ENCODE peak calls at places on chromosomes 1 and 21, in eight cellular contexts. B, F, R, T, L, Y, W and I are unnamed samples.

GRCh38 chr1:218933526-218933925 is 240.2 kb upstream of the LYPLAL1 start:
- DNase-seq in B (no peak), F (no peak), R (peak), T (peak), L (no peak), Y (no peak), W (no peak), I (no peak)

GRCh38 chr21:31781737-31782136 is 49.8 kb upstream of the SCAF4 start:
- DNase-seq in B (peak), F (no peak), R (peak), T (peak), L (peak), Y (peak), W (no peak), I (no peak)

GRCh38 chr1:198496216-198497143 is 44.0 kb downstream of the ATP6V1G3 start:
- DNase-seq in B (no peak), F (no peak), R (peak), T (peak), L (no peak), Y (peak), W (no peak), I (no peak)

GRCh38 chr21:7917729-7918128 is 2603.7 kb upstream of the TPTE start:
- DNase-seq in B (no peak), F (no peak), R (peak), T (no peak), L (no peak), Y (no peak), W (no peak), I (no peak)

GRCh38 chr1:201088901-201089525 is 23.2 kb downstream of the CACNA1S start:
- DNase-seq in B (no peak), F (no peak), R (no peak), T (no peak), L (no peak), Y (no peak), W (no peak), I (no peak)

GRCh38 chr1:153968400-153968799 is 698 bp downstream of the CREB3L4 start:
- DNase-seq in B (no peak), F (no peak), R (no peak), T (no peak), L (peak), Y (no peak), W (no peak), I (no peak)

GRCh38 chr1:150280138-150280707 is 2.1 kb upstream of the CIART start:
- DNase-seq in B (no peak), F (no peak), R (no peak), T (no peak), L (no peak), Y (no peak), W (no peak), I (no peak)

GRCh38 chr1:107963601-107964396 is 1.2 kb downstream of the VAV3 start:
- DNase-seq in B (no peak), F (peak), R (no peak), T (no peak), L (no peak), Y (peak), W (peak), I (no peak)

GRCh38 chr1:65691152-65691900 is 101.4 kb upstream of the PDE4B start:
- DNase-seq in B (no peak), F (no peak), R (no peak), T (no peak), L (no peak), Y (peak), W (no peak), I (no peak)

GRCh38 chr1:36883315-36883949 is 150.9 kb downstream of the GRIK3 start:
- DNase-seq in B (no peak), F (no peak), R (no peak), T (no peak), L (no peak), Y (no peak), W (no peak), I (peak)

GRCh38 chr1:185016880-185017279 is 28.5 kb upstream of the RNF2 start:
- DNase-seq in B (no peak), F (no peak), R (peak), T (peak), L (no peak), Y (no peak), W (no peak), I (no peak)

GRCh38 chr21:44611551-44611950 is 328 bp upstream of the KRTAP10-8 start:
- DNase-seq in B (no peak), F (no peak), R (no peak), T (no peak), L (no peak), Y (no peak), W (no peak), I (no peak)

GRCh38 chr1:108830119-108831008 is 26.5 kb downstream of the AKNAD1 start:
- DNase-seq in B (no peak), F (peak), R (peak), T (peak), L (no peak), Y (peak), W (peak), I (peak)

GRCh38 chr21:26148071-26148470 is 22.5 kb downstream of the APP start:
- DNase-seq in B (no peak), F (no peak), R (no peak), T (peak), L (no peak), Y (peak), W (no peak), I (no peak)

GRCh38 chr1:15173863-15174614 is 20.5 kb downstream of the TMEM51 start:
- DNase-seq in B (no peak), F (no peak), R (no peak), T (no peak), L (no peak), Y (no peak), W (no peak), I (no peak)

GRCh38 chr1:231612393-231613089 is 14.0 kb upstream of the DISC1 start:
- DNase-seq in B (no peak), F (peak), R (no peak), T (no peak), L (no peak), Y (no peak), W (peak), I (no peak)

GRCh38 chr1:42753070-42753469 is 13.0 kb upstream of the CLDN19 start:
- DNase-seq in B (no peak), F (no peak), R (peak), T (peak), L (no peak), Y (peak), W (no peak), I (no peak)

GRCh38 chr1:69523032-69523431 is 44.7 kb upstream of the LRRC7 start:
- DNase-seq in B (no peak), F (no peak), R (peak), T (peak), L (no peak), Y (peak), W (no peak), I (no peak)

GRCh38 chr1:203627819-203628184 is 1.2 kb downstream of the ATP2B4 start:
- DNase-seq in B (no peak), F (peak), R (no peak), T (peak), L (no peak), Y (peak), W (peak), I (no peak)

GRCh38 chr21:33881689-33882440 is 33.7 kb downstream of the ATP5PO start:
- DNase-seq in B (no peak), F (no peak), R (no peak), T (no peak), L (no peak), Y (no peak), W (no peak), I (no peak)

GRCh38 chr1:111656093-111657017 is 36.8 kb downstream of the RAP1A start:
- DNase-seq in B (peak), F (no peak), R (peak), T (peak), L (peak), Y (peak), W (peak), I (peak)

GRCh38 chr1:154006136-154006535 is 15.6 kb downstream of the RPS27 start:
- DNase-seq in B (no peak), F (no peak), R (peak), T (peak), L (no peak), Y (peak), W (no peak), I (no peak)

GRCh38 chr1:222167111-222167510 is 380.8 kb downstream of the HHIPL2 start:
- DNase-seq in B (peak), F (no peak), R (peak), T (peak), L (no peak), Y (peak), W (no peak), I (no peak)

GRCh38 chr21:29403922-29404538 is 105.3 kb downstream of the BACH1 start:
- DNase-seq in B (no peak), F (peak), R (no peak), T (no peak), L (no peak), Y (no peak), W (peak), I (no peak)

GRCh38 chr1:16053781-16054502 is 10.4 kb downstream of the CLCNKB start:
- DNase-seq in B (no peak), F (no peak), R (no peak), T (no peak), L (no peak), Y (no peak), W (no peak), I (no peak)

GRCh38 chr21:44421901-44422840 is 33.1 kb upstream of the LRRC3 start:
- DNase-seq in B (no peak), F (peak), R (no peak), T (no peak), L (no peak), Y (no peak), W (no peak), I (peak)

GRCh38 chr1:248695451-248696132 is 7.0 kb downstream of the OR14I1 start:
- DNase-seq in B (peak), F (no peak), R (peak), T (peak), L (no peak), Y (peak), W (no peak), I (no peak)

GRCh38 chr21:16330340-16331319 is 600.8 kb downstream of the USP25 start:
- DNase-seq in B (peak), F (no peak), R (peak), T (peak), L (peak), Y (peak), W (no peak), I (no peak)

GRCh38 chr21:31233711-31234110 is 110.3 kb downstream of the TIAM1 start:
- DNase-seq in B (no peak), F (no peak), R (no peak), T (no peak), L (no peak), Y (no peak), W (no peak), I (no peak)

GRCh38 chr1:207049974-207050391 is 1.0 kb downstream of the YOD1 start:
- DNase-seq in B (no peak), F (no peak), R (peak), T (peak), L (peak), Y (peak), W (peak), I (no peak)

GRCh38 chr1:213987876-213988638 is at the start of gene PROX1:
- DNase-seq in B (peak), F (peak), R (peak), T (peak), L (peak), Y (peak), W (no peak), I (peak)